ENCODE peak calls at places on chromosomes 7 and 10, in nine cellular contexts. G is cardiac fibroblast, S is neuronal stem cell, Q is aorta, T is neural progenitor cell, A is foreskin fibroblast, V is esophagus muscularis mucosa, B is cardiac muscle cell, M is NB4. R is an unnamed sample.

GRCh38 chr10:69641261-69641980 is 11.4 kb downstream of the FAM241B start:
- DNase-seq in G (peak), S (no peak), Q (no peak), T (no peak), A (peak), V (no peak), B (no peak), M (no peak), R (no peak)

GRCh38 chr7:73986158-73986631 is 41.8 kb upstream of the ELN start:
- DNase-seq in G (no peak), S (no peak), Q (peak), T (peak), A (no peak), V (no peak), B (no peak), M (no peak), R (no peak)

GRCh38 chr7:22482476-22482875 is 17.5 kb downstream of the STEAP1B start:
- DNase-seq in G (no peak), S (no peak), Q (no peak), T (no peak), A (peak), V (no peak), B (no peak), M (no peak), R (no peak)

GRCh38 chr10:106740-107139 is 28.5 kb upstream of the ZMYND11 start:
- DNase-seq in G (no peak), S (no peak), Q (no peak), T (no peak), A (no peak), V (no peak), B (no peak), M (no peak), R (no peak)

GRCh38 chr7:158344706-158345300 is 242.8 kb downstream of the PTPRN2 start:
- DNase-seq in G (no peak), S (no peak), Q (no peak), T (no peak), A (no peak), V (no peak), B (no peak), M (no peak), R (no peak)

GRCh38 chr10:63199716-63200115 is 66.6 kb downstream of the NRBF2 start:
- DNase-seq in G (no peak), S (no peak), Q (no peak), T (no peak), A (no peak), V (no peak), B (no peak), M (no peak), R (no peak)

GRCh38 chr7:48168159-48168558 is 3.1 kb upstream of the ABCA13 start:
- DNase-seq in G (peak), S (no peak), Q (no peak), T (no peak), A (no peak), V (no peak), B (no peak), M (peak), R (no peak)

GRCh38 chr10:17673517-17674051 is 29.6 kb downstream of the STAM start:
- DNase-seq in G (peak), S (peak), Q (no peak), T (peak), A (peak), V (no peak), B (peak), M (peak), R (peak)

GRCh38 chr10:18246967-18247366 is 106.7 kb downstream of the CACNB2 start:
- DNase-seq in G (no peak), S (no peak), Q (no peak), T (no peak), A (no peak), V (peak), B (no peak), M (no peak), R (no peak)

GRCh38 chr10:130053561-130053960 is 57.1 kb downstream of the C10orf143 start:
- DNase-seq in G (no peak), S (no peak), Q (no peak), T (no peak), A (peak), V (no peak), B (no peak), M (no peak), R (no peak)

GRCh38 chr10:80289451-80290287 is at the start of gene MAT1A:
- DNase-seq in G (peak), S (no peak), Q (no peak), T (no peak), A (no peak), V (no peak), B (peak), M (peak), R (peak)

GRCh38 chr7:132680590-132680989 is 104.3 kb upstream of the PLXNA4 start:
- DNase-seq in G (no peak), S (no peak), Q (no peak), T (no peak), A (no peak), V (no peak), B (no peak), M (no peak), R (no peak)

GRCh38 chr10:27679996-27680395 is 65.6 kb downstream of the MKX start:
- DNase-seq in G (no peak), S (no peak), Q (no peak), T (no peak), A (no peak), V (no peak), B (peak), M (no peak), R (no peak)

GRCh38 chr10:12077580-12078180 is 8.9 kb downstream of the DHTKD1 start:
- DNase-seq in G (no peak), S (no peak), Q (no peak), T (no peak), A (no peak), V (no peak), B (no peak), M (peak), R (no peak)

DNA sequence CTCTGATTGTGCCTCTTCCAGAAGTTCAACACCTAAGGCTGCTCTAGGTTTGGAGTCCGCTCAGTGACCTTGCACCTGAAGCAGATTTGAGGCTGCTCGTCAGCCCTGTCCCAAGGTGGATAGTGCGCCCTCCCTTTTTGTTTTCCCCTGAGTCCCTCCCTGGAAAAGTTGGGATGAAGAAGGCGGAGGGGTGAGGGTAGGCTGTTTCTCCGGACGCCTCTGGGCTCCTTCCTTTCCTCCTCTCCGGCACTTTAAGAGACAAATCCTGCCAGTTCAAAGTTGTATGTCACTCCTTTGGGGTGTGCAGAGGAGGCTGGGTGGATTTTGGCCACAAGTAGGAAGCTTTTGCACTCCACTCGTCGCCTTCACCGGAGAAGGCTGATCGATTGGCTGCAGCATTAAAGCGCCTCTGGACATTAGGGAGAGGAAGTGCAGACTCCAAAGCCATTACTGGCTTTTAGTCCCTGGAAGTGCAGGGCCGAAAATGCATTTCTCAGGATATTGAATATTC is 81.9 kb upstream of the PRKG1 start:
- DNase-seq in G (peak), S (no peak), Q (peak), T (peak), A (no peak), V (no peak), B (no peak), M (no peak), R (no peak)
- H3K4me3 ChIP-seq in G (peak), S (peak), Q (peak), T (peak), A (peak), V (peak), B (peak), M (no peak), R (peak)

GRCh38 chr7:101168412-101169049 is 3.2 kb upstream of the VGF start:
- DNase-seq in G (no peak), S (no peak), Q (no peak), T (no peak), A (no peak), V (no peak), B (no peak), M (no peak), R (no peak)

GRCh38 chr7:101169110-101169837 is 3.9 kb upstream of the VGF start:
- DNase-seq in G (peak), S (no peak), Q (no peak), T (no peak), A (no peak), V (no peak), B (no peak), M (no peak), R (no peak)

GRCh38 chr7:101170617-101171441 is 5.5 kb upstream of the VGF start:
- DNase-seq in G (no peak), S (no peak), Q (no peak), T (no peak), A (no peak), V (no peak), B (no peak), M (no peak), R (no peak)

GRCh38 chr7:101171442-101171837 is 6.1 kb upstream of the VGF start:
- DNase-seq in G (no peak), S (no peak), Q (no peak), T (peak), A (no peak), V (no peak), B (no peak), M (no peak), R (peak)

DNA sequence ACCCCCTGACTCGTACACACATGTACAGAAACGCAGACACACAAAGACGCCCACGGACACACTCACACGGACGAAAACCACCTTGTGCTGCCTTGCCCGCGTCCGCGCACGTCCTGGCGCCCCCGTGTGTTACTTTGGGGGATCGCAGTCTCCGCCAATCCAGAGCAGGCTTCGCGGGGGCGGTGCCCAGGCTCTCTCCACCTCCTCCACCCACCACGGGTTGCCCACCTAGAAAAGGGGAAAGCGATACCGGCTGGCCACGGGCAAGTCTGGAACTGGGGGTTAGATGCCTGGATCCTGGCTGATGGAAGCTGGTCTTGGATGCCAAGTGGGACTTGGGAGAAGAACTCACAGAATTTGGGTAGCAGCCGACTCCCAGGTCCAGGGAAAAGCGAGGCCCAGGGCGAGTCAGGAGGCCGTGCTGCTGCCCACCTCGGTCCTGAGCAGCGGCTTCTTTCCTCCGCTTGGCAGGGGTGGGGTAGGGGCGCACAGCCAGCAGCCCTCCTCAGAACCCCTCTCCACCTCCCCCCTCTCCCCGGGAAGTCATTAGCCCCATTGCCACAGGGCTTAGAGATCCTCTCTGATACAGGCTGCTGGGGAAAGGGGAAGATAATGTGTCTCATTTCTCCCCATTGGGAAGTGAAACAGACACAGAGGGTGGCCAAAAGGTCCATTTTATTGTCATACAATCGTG is 4.6 kb upstream of the VGF start:
- DNase-seq in G (peak), S (no peak), Q (peak), T (peak), A (peak), V (no peak), B (peak), M (peak), R (peak)
- H3K4me3 ChIP-seq in G (no peak), S (no peak), Q (no peak), T (no peak), A (no peak), V (no peak), B (no peak), M (no peak), R (no peak)

DNA sequence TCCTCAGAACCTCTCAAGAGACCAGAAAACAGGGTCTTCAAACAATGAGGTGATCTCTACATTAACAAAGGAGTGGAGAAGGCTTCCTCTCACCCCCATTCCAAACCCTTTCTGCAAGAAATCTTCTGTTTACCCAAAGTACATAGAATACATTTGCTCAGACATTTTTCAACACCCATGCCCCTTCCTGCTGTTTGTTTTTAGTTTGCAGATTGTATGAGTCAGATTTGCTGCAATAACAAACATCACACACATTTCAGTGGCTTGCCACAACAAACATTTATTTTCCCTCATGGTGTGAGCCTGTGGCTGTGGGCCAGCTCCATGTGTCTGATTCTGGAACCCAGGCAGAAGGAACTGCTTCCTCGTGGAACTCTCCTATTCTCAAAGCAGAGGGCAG is 68.2 kb upstream of the BAIAP2L1 start:
- DNase-seq in G (no peak), S (no peak), Q (no peak), T (no peak), A (no peak), V (no peak), B (no peak), M (no peak), R (no peak)
- H3K4me3 ChIP-seq in G (no peak), S (no peak), Q (no peak), T (no peak), A (no peak), V (no peak), B (no peak), M (no peak), R (no peak)

GRCh38 chr7:55066479-55066878 is 47.7 kb downstream of the EGFR start:
- DNase-seq in G (peak), S (no peak), Q (no peak), T (peak), A (no peak), V (no peak), B (no peak), M (peak), R (peak)
- H3K4me3 ChIP-seq in G (no peak), S (no peak), Q (no peak), T (no peak), A (no peak), V (no peak), B (no peak), M (no peak), R (no peak)

GRCh38 chr10:96764345-96764744 is 44.0 kb upstream of the PIK3AP1 start:
- DNase-seq in G (no peak), S (no peak), Q (no peak), T (no peak), A (no peak), V (no peak), B (no peak), M (peak), R (no peak)
- H3K4me3 ChIP-seq in G (no peak), S (no peak), Q (no peak), T (no peak), A (no peak), V (no peak), B (no peak), M (no peak), R (no peak)

DNA sequence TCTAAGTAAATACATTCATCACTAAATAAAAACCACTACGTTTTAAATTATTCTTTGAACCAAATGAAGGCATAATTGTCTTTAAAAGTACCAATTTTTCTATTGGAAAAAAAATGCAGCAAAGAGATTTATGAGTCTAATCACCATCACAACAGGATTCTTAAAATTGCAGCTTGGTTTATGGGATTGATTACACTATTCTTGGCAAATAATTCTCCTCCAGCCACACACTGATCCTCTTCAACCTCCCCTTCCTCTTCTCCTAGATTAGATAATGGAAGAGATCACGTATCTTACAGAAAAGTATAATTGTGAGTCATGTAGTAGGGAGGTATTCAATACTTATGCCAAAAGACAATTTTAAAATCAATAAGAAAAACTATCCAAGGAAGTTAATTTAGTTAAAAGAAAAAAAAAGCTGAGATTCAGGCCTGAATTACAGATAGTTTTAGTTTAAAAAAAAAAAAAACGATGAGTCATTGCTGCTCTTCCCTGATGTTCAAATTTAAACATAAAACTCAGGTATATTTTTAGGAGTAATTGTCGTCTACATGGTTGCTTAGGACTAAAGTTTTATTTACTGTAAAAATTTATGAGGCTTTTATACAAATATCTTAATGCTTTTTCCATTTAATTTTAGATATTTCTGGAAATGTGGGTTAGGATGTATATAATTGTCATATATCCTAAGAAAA is 133.7 kb upstream of the CDK1 start:
- DNase-seq in G (no peak), S (no peak), Q (no peak), T (no peak), A (no peak), V (no peak), B (no peak), M (no peak), R (no peak)
- H3K4me3 ChIP-seq in G (no peak), S (no peak), Q (no peak), T (no peak), A (no peak), V (no peak), B (no peak), M (no peak), R (no peak)

GRCh38 chr7:120170384-120170783 is 102.6 kb upstream of the KCND2 start:
- DNase-seq in G (no peak), S (no peak), Q (no peak), T (no peak), A (no peak), V (no peak), B (no peak), M (no peak), R (no peak)

GRCh38 chr7:120170849-120171248 is 102.1 kb upstream of the KCND2 start:
- DNase-seq in G (peak), S (no peak), Q (no peak), T (no peak), A (no peak), V (no peak), B (no peak), M (no peak), R (no peak)

GRCh38 chr7:120168066-120168465 is 104.9 kb upstream of the KCND2 start:
- DNase-seq in G (peak), S (no peak), Q (no peak), T (no peak), A (no peak), V (no peak), B (no peak), M (no peak), R (no peak)

DNA sequence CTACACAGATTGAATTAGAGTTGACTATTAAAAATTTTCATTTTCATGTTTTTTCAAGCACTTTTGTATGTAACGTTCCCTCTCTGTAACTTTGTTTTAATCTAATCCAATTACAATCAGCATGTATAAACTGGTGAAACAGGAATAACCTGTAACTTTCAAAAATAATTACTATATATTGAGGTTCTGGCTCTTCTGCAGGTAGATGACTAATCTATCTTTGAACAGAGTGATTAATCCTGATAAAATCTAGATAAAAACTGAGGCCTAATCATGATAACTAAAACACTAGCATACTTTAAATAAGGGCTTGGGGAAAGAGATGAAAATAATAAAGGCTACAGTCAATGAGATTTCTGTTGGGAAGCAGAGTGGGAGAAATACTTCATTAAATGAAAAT is 101.6 kb upstream of the KCND2 start:
- DNase-seq in G (no peak), S (no peak), Q (no peak), T (no peak), A (no peak), V (no peak), B (no peak), M (no peak), R (no peak)
- H3K4me3 ChIP-seq in G (no peak), S (no peak), Q (no peak), T (no peak), A (no peak), V (no peak), B (no peak), M (no peak), R (no peak)

GRCh38 chr10:119208553-119208940 is 1.2 kb downstream of the GRK5 start:
- DNase-seq in G (peak), S (no peak), Q (no peak), T (no peak), A (no peak), V (no peak), B (no peak), M (no peak), R (no peak)
- H3K4me3 ChIP-seq in G (peak), S (peak), Q (peak), T (peak), A (peak), V (peak), B (peak), M (peak), R (peak)

DNA sequence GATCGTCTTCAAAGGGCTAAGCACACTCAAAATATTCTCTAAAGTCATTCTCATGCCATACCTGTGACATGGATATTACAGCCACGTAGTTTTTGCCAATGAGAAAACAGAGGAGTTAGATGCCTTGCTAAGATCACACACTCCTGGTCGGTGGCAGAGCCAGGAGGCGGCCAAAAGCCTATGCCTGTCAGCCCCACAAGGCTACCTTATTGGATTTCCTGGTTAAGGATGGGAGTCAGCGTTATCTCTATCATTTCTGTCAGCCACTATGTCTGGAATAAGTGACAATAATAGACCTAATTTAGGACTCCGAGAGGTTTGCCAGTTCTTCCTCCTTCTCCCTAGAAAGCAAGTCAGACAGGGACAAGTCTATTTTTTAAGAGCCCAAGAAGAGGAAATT is 250.8 kb downstream of the TRIL start:
- DNase-seq in G (no peak), S (no peak), Q (no peak), T (no peak), A (no peak), V (no peak), B (no peak), M (no peak), R (no peak)
- H3K4me3 ChIP-seq in G (no peak), S (no peak), Q (no peak), T (no peak), A (no peak), V (no peak), B (no peak), M (no peak), R (no peak)

GRCh38 chr10:35342381-35342780 is 6.1 kb downstream of the CCNY start:
- DNase-seq in G (no peak), S (no peak), Q (no peak), T (no peak), A (no peak), V (no peak), B (no peak), M (no peak), R (no peak)
- H3K4me3 ChIP-seq in G (no peak), S (no peak), Q (no peak), T (no peak), A (no peak), V (no peak), B (no peak), M (no peak), R (no peak)

R was measured in Caco-2.